ENCODE peak calls at places on chromosomes 1 and 21, in six cellular contexts. Z, N, U, I, S and Y are unnamed samples.
A peak's percentile ranks its signal among the peaks of the same experiment; 100 is the strongest.

GRCh38 chr1:1157426-1157913 is 16.2 kb upstream of the TTLL10 start:
- DNase-seq in I (peak; percentile 54), S (peak; percentile 51), U (peak; percentile 84), N (peak; percentile 79), Z (peak; percentile 7), Y (peak; percentile 88)

GRCh38 chr1:117501275-117501674 is 104.6 kb upstream of the TENT5C start:
- DNase-seq in I (no peak), Z (no peak), N (peak; percentile 91), S (no peak), U (no peak), Y (peak; percentile 73)

GRCh38 chr21:30719401-30719800 is 824 bp upstream of the KRTAP21-3 start:
- DNase-seq in Z (no peak), I (no peak), S (no peak), U (no peak), N (no peak), Y (no peak)

GRCh38 chr1:228178737-228179720 is 13.4 kb downstream of the IBA57 start:
- DNase-seq in S (no peak), N (peak; percentile 32), I (no peak), Z (no peak), U (no peak), Y (peak; percentile 45)

GRCh38 chr21:45382698-45383000 is 22.3 kb upstream of the COL18A1 start:
- DNase-seq in S (no peak), Z (no peak), I (no peak), N (no peak), U (no peak), Y (no peak)

GRCh38 chr1:242467556-242468145 is 56.8 kb downstream of the PLD5 start:
- DNase-seq in Z (peak; percentile 53), I (peak; percentile 13), U (peak; percentile 52), S (peak; percentile 54), N (peak; percentile 8), Y (peak; percentile 9)

GRCh38 chr1:54283214-54283996 is 83.4 kb downstream of the MRPL37 start:
- DNase-seq in Z (no peak), S (no peak), I (no peak), N (no peak), U (no peak), Y (no peak)

GRCh38 chr1:212609701-212610574 is 1.4 kb downstream of the ATF3 start:
- DNase-seq in I (no peak), U (no peak), S (no peak), N (no peak), Z (no peak), Y (peak; percentile 54)

GRCh38 chr1:97562096-97562495 is 358.7 kb downstream of the DPYD start:
- DNase-seq in I (no peak), U (no peak), N (peak; percentile 23), S (no peak), Z (no peak), Y (no peak)

GRCh38 chr1:172790245-172790644 is 131.3 kb downstream of the FASLG start:
- DNase-seq in N (peak; percentile 35), S (no peak), Z (no peak), U (no peak), I (no peak), Y (no peak)

GRCh38 chr1:116586741-116587143 is 15.9 kb upstream of the CD58 start:
- DNase-seq in I (no peak), S (no peak), N (no peak), U (no peak), Z (no peak), Y (no peak)

GRCh38 chr1:4696753-4697152 is 42.3 kb downstream of the AJAP1 start:
- DNase-seq in Z (no peak), N (no peak), I (no peak), S (no peak), U (no peak), Y (no peak)

GRCh38 chr1:61101461-61102440 is 19.4 kb downstream of the NFIA start:
- DNase-seq in N (no peak), Z (no peak), S (no peak), U (no peak), I (no peak), Y (no peak)

GRCh38 chr1:218383051-218383450 is 37.9 kb downstream of the TGFB2 start:
- DNase-seq in U (no peak), I (no peak), S (no peak), N (no peak), Z (no peak), Y (no peak)

GRCh38 chr1:47433453-47434050 is 4.3 kb upstream of the FOXD2 start:
- DNase-seq in I (no peak), N (no peak), S (no peak), U (no peak), Z (no peak), Y (no peak)

GRCh38 chr21:42311816-42312625 is 3.2 kb downstream of the TFF3 start:
- DNase-seq in Z (no peak), U (no peak), S (no peak), I (no peak), N (no peak), Y (no peak)

GRCh38 chr1:28104866-28105467 is 16.6 kb upstream of the EYA3 start:
- DNase-seq in U (peak; percentile 96), S (peak; percentile 42), Z (peak; percentile 51), I (peak; percentile 87), N (peak; percentile 76), Y (peak; percentile 79)

GRCh38 chr1:88985033-88985432 is 7.4 kb downstream of the KYAT3 start:
- DNase-seq in S (no peak), Z (no peak), I (no peak), N (peak; percentile 91), U (no peak), Y (peak; percentile 84)

DNA sequence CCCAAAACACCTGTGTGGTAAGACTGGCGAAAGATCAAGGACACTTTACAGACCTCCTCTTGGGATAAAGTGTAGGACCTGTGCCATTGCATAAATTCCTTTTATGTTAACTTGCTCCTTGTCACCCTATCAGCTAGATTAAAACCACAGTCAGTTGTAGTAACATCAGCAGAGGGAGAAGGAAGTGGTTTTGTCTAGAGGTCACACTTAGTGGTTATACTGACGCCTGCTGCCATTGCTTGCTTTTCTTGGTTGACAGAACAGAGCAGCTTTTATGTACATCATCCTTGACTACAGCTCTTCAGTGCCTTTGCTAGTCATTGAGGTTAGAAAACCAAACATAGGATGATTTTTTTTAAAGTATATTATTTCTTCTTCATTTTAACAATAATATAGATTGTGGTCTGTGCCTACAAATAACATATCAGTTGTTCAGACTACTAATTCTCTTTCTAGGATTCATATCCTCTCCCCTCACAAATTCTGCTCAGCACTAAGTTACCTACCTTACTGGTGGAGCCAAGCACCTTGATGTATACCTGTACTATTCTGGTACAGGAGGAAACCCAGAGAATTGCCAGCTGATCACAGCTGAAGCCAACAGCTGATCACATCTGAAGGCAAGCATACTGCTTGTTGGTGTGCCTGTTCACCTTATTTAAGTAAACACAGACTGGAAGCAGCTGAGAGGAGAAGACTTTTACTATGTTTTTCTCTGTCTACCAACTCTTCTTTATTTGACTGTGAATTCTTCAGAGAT is 101.6 kb downstream of the PBX1 start:
- DNase-seq in U (no peak), I (no peak), S (no peak), Z (no peak), N (peak; percentile 67), Y (peak; percentile 69)
- H3K4me2 ChIP-seq in U (no peak overlapping the region), I (no peak overlapping the region), S (no peak overlapping the region), Z (peak overlapping the region; percentile 3), N (no peak overlapping the region), Y (no peak overlapping the region)

GRCh38 chr1:205283270-205284147 is 38.0 kb downstream of the NUAK2 start:
- DNase-seq in Z (peak; percentile 27), N (no peak), U (no peak), I (no peak), S (no peak), Y (no peak)
- H2AFZ ChIP-seq in Z (peak overlapping the region; percentile 7), N (peak overlapping the region; percentile 90), U (no peak overlapping the region), I (no peak overlapping the region), S (peak overlapping the region; percentile 11), Y (no peak overlapping the region)

GRCh38 chr1:150268342-150268705 is 492 bp downstream of the APH1A start:
- DNase-seq in I (no peak), S (no peak), Z (peak; percentile 18), U (no peak), N (no peak), Y (peak; percentile 46)
- H4K8ac ChIP-seq in I (peak overlapping the region; percentile 73), S (no peak overlapping the region), Z (peak overlapping the region; percentile 92), U (no peak overlapping the region), N (peak overlapping the region; percentile 90), Y (peak overlapping the region; percentile 67)

GRCh38 chr1:145977016-145977415 is 12.5 kb downstream of the POLR3GL start:
- DNase-seq in U (no peak), N (no peak), I (no peak), Z (no peak), S (no peak), Y (no peak)
- H3K4me2 ChIP-seq in U (no peak overlapping the region), N (no peak overlapping the region), I (peak overlapping the region; percentile 41), Z (no peak overlapping the region), S (no peak overlapping the region), Y (no peak overlapping the region)